ENCODE peak calls at places on chromosomes 13 and 19, in eight cellular contexts. B is neural progenitor cell; E is CD4-positive, alpha-beta memory T cell; X is breast epithelium; D is heart right ventricle; Q is mesenchymal stem cell; M is A673; R is aorta. F is an unnamed sample.

GRCh38 chr19:41235480-41235879 is 16.5 kb downstream of the AXL start:
- DNase-seq in D (no peak), M (no peak), B (no peak), Q (no peak), R (no peak), E (no peak), X (no peak), F (no peak)

GRCh38 chr19:10780368-10780767 is 55.6 kb downstream of the TMED1 start:
- DNase-seq in B (no peak), M (no peak), E (no peak), Q (peak), D (peak), R (no peak), X (no peak), F (no peak)

GRCh38 chr19:38665950-38666661 is 18.7 kb downstream of the ACTN4 start:
- DNase-seq in R (peak), M (peak), D (peak), B (peak), Q (peak), E (no peak), X (peak), F (peak)

GRCh38 chr13:48750588-48751383 is 97.1 kb downstream of the CYSLTR2 start:
- DNase-seq in M (no peak), E (no peak), Q (peak), B (no peak), X (no peak), D (peak), R (no peak), F (peak)

GRCh38 chr19:5891938-5892771 is 11.4 kb downstream of the NDUFA11 start:
- DNase-seq in D (no peak), M (no peak), B (peak), E (no peak), R (no peak), X (no peak), Q (peak), F (no peak)

GRCh38 chr13:83878691-83879410 is 3.4 kb downstream of the SLITRK1 start:
- DNase-seq in X (no peak), D (no peak), Q (no peak), M (no peak), R (peak), B (peak), E (no peak), F (no peak)

GRCh38 chr19:16262618-16263017 is 62.0 kb upstream of the KLF2 start:
- DNase-seq in B (no peak), D (peak), M (no peak), R (no peak), E (no peak), Q (no peak), X (no peak), F (peak)

GRCh38 chr13:36872621-36873020 is 47.4 kb downstream of the SMAD9 start:
- DNase-seq in E (no peak), B (peak), D (no peak), R (no peak), M (no peak), X (no peak), Q (peak), F (no peak)

GRCh38 chr19:18865973-18866799 is 29.8 kb downstream of the CERS1 start:
- DNase-seq in R (peak), E (peak), X (no peak), D (peak), M (peak), B (peak), Q (peak), F (peak)

GRCh38 chr13:21240586-21240985 is 64.1 kb downstream of the MRPL57 start:
- DNase-seq in E (no peak), X (no peak), M (peak), D (no peak), R (no peak), B (no peak), Q (peak), F (no peak)

GRCh38 chr13:83352391-83352790 is 529.9 kb downstream of the SLITRK1 start:
- DNase-seq in B (no peak), R (no peak), M (no peak), E (no peak), X (no peak), D (no peak), Q (no peak), F (no peak)

GRCh38 chr19:32812571-32812970 is 57.0 kb downstream of the SLC7A9 start:
- DNase-seq in B (no peak), Q (no peak), M (no peak), E (no peak), X (no peak), D (no peak), R (peak), F (no peak)

GRCh38 chr13:46041335-46041934 is 11.1 kb downstream of the ZC3H13 start:
- DNase-seq in X (no peak), B (no peak), Q (no peak), M (no peak), E (no peak), R (no peak), D (no peak), F (no peak)

GRCh38 chr19:41868120-41868988 is 8.3 kb downstream of the RPS19 start:
- DNase-seq in X (no peak), M (no peak), B (no peak), D (no peak), R (no peak), Q (no peak), E (no peak), F (no peak)

GRCh38 chr13:101018720-101019119 is 344.1 kb upstream of the TMTC4 start:
- DNase-seq in E (no peak), X (no peak), R (no peak), M (no peak), B (no peak), D (no peak), Q (peak), F (no peak)

GRCh38 chr19:5961969-5962945 is 15.7 kb downstream of the RANBP3 start:
- DNase-seq in D (no peak), E (peak), M (peak), B (no peak), Q (peak), R (no peak), X (peak), F (no peak)

GRCh38 chr19:48881741-48882657 is 9.8 kb downstream of the PPP1R15A start:
- DNase-seq in D (no peak), Q (peak), M (no peak), X (no peak), E (peak), B (peak), R (peak), F (peak)

GRCh38 chr13:30052127-30052526 is 201.7 kb upstream of the UBL3 start:
- DNase-seq in X (no peak), M (peak), D (no peak), R (no peak), E (no peak), B (peak), Q (no peak), F (no peak)

GRCh38 chr19:7191946-7192691 is 102.1 kb downstream of the INSR start:
- DNase-seq in M (no peak), Q (no peak), E (peak), R (no peak), X (no peak), B (no peak), D (no peak), F (no peak)

GRCh38 chr19:40803857-40804782 is 5.1 kb downstream of the EGLN2 start:
- DNase-seq in X (no peak), Q (no peak), R (peak), D (peak), M (no peak), E (peak), B (no peak), F (no peak)

GRCh38 chr13:36919833-36920611 is at the start of gene SMAD9:
- DNase-seq in D (peak), X (peak), E (no peak), Q (peak), R (peak), B (peak), M (peak), F (peak)

GRCh38 chr13:50544226-50544625 is 299.3 kb downstream of the DLEU7 start:
- DNase-seq in R (no peak), M (no peak), Q (no peak), D (no peak), B (no peak), X (no peak), E (no peak), F (no peak)

GRCh38 chr19:58497634-58498170 is 14.1 kb downstream of the SLC27A5 start:
- DNase-seq in D (no peak), E (no peak), B (no peak), R (no peak), Q (no peak), X (no peak), M (no peak), F (no peak)

GRCh38 chr19:1076951-1077350 is 10.0 kb downstream of the ARHGAP45 start:
- DNase-seq in X (no peak), R (peak), E (peak), D (peak), B (no peak), Q (no peak), M (no peak), F (no peak)

GRCh38 chr19:2202366-2202765 is 33.8 kb downstream of the PLEKHJ1 start:
- DNase-seq in B (no peak), X (no peak), M (no peak), E (no peak), D (no peak), Q (no peak), R (no peak), F (no peak)

GRCh38 chr19:3389876-3390361 is 23.5 kb downstream of the NFIC start:
- DNase-seq in R (no peak), E (no peak), Q (peak), B (peak), X (no peak), M (no peak), D (no peak), F (no peak)

GRCh38 chr13:85501616-85502015 is 297.6 kb downstream of the SLITRK6 start:
- DNase-seq in Q (no peak), R (no peak), B (no peak), E (no peak), D (no peak), M (no peak), X (no peak), F (no peak)

GRCh38 chr13:111152836-111153235 is 37.7 kb downstream of the ARHGEF7 start:
- DNase-seq in D (no peak), X (no peak), R (no peak), B (peak), M (no peak), Q (no peak), E (no peak), F (no peak)

GRCh38 chr13:113897161-113897560 is 33.3 kb upstream of the GAS6 start:
- DNase-seq in X (peak), E (no peak), B (no peak), R (no peak), M (no peak), D (no peak), Q (peak), F (no peak)

GRCh38 chr19:15962319-15962718 is 13.5 kb downstream of the OR10H4 start:
- DNase-seq in X (no peak), R (no peak), E (no peak), B (no peak), D (no peak), Q (no peak), M (no peak), F (no peak)

GRCh38 chr13:33367931-33368330 is 82.4 kb upstream of the STARD13 start:
- DNase-seq in B (no peak), M (no peak), D (no peak), Q (no peak), E (no peak), R (no peak), X (no peak), F (no peak)

GRCh38 chr19:5023128-5023571 is 54.2 kb downstream of the KDM4B start:
- DNase-seq in M (no peak), Q (no peak), X (peak), D (no peak), E (no peak), B (no peak), R (no peak), F (no peak)

GRCh38 chr19:58182577-58182988 is 278 bp upstream of the ZNF274 start:
- DNase-seq in B (no peak), M (peak), Q (no peak), R (no peak), E (no peak), D (no peak), X (no peak), F (no peak)

GRCh38 chr13:46486270-46486669 is 66.7 kb upstream of the LRCH1 start:
- DNase-seq in R (no peak), B (no peak), Q (no peak), X (no peak), D (no peak), M (no peak), E (no peak), F (no peak)

GRCh38 chr19:47521473-47522180 is 6.8 kb upstream of the NAPA start:
- DNase-seq in B (no peak), D (no peak), Q (no peak), E (no peak), R (no peak), X (no peak), M (no peak), F (no peak)

GRCh38 chr19:47520343-47520806 is 5.5 kb upstream of the NAPA start:
- DNase-seq in X (no peak), R (no peak), B (no peak), E (no peak), Q (no peak), M (no peak), D (no peak), F (no peak)

GRCh38 chr19:47518854-47519253 is 4.0 kb upstream of the NAPA start:
- DNase-seq in E (no peak), M (no peak), R (no peak), B (no peak), Q (no peak), X (no peak), D (no peak), F (no peak)

GRCh38 chr19:47523473-47523872 is 8.6 kb upstream of the NAPA start:
- DNase-seq in B (no peak), D (peak), Q (peak), R (no peak), X (no peak), E (no peak), M (no peak), F (no peak)

GRCh38 chr19:47520839-47521238 is 6.0 kb upstream of the NAPA start:
- DNase-seq in M (no peak), R (no peak), X (no peak), E (no peak), D (no peak), Q (no peak), B (no peak), F (no peak)
- H3K27ac ChIP-seq in M (no peak), R (no peak), X (no peak), E (no peak), D (no peak), Q (no peak), B (no peak), F (no peak)

DNA sequence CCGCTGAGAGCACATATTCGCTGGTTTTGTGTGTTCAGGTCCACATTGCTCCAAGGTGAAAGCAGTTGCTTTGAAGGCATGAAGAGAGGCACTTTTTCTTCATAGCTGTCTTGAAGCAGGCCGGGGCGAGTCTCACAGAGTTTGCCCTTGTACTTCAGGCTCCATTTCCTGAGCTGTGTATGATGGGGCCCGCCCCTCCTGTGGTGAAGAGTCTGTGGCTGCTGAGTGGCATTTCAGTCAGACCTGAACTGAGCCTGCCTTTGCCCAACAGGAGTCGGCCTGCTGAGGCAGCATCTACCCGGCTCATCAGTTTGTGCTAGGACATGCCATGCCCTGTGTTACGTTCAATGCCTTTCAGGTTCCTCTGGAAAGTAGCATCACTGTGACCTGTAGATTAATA is 44.4 kb upstream of the C1QTNF9 start:
- DNase-seq in E (peak), X (no peak), D (no peak), Q (no peak), B (no peak), M (no peak), R (no peak), F (no peak)
- H3K27ac ChIP-seq in E (peak), X (no peak), D (no peak), Q (no peak), B (no peak), M (no peak), R (no peak), F (no peak)

GRCh38 chr19:44846455-44847143 is 502 bp downstream of the NECTIN2 start:
- DNase-seq in X (no peak), E (no peak), D (peak), R (peak), B (peak), M (no peak), Q (peak), F (peak)
- H3K27ac ChIP-seq in X (peak), E (peak), D (peak), R (peak), B (peak), M (peak), Q (peak), F (peak)

GRCh38 chr19:45283443-45284033 is 32.5 kb downstream of the MARK4 start:
- DNase-seq in X (no peak), D (no peak), Q (no peak), M (no peak), E (no peak), R (no peak), B (no peak), F (no peak)
- H3K27ac ChIP-seq in X (no peak), D (no peak), Q (no peak), M (no peak), E (no peak), R (no peak), B (no peak), F (no peak)

GRCh38 chr13:98141938-98142426 is 912 bp upstream of the FARP1 start:
- DNase-seq in R (no peak), X (no peak), B (peak), D (peak), E (no peak), M (no peak), Q (peak), F (peak)

GRCh38 chr13:98143601-98144500 is 957 bp downstream of the FARP1 start:
- DNase-seq in M (peak), X (no peak), B (peak), D (peak), Q (peak), R (peak), E (no peak), F (peak)

GRCh38 chr13:98141509-98141908 is 1.4 kb upstream of the FARP1 start:
- DNase-seq in B (peak), E (no peak), Q (no peak), M (no peak), D (no peak), R (no peak), X (no peak), F (no peak)

GRCh38 chr13:98143157-98143553 is 261 bp downstream of the FARP1 start:
- DNase-seq in M (peak), E (no peak), D (peak), Q (no peak), R (peak), B (no peak), X (no peak), F (no peak)

DNA sequence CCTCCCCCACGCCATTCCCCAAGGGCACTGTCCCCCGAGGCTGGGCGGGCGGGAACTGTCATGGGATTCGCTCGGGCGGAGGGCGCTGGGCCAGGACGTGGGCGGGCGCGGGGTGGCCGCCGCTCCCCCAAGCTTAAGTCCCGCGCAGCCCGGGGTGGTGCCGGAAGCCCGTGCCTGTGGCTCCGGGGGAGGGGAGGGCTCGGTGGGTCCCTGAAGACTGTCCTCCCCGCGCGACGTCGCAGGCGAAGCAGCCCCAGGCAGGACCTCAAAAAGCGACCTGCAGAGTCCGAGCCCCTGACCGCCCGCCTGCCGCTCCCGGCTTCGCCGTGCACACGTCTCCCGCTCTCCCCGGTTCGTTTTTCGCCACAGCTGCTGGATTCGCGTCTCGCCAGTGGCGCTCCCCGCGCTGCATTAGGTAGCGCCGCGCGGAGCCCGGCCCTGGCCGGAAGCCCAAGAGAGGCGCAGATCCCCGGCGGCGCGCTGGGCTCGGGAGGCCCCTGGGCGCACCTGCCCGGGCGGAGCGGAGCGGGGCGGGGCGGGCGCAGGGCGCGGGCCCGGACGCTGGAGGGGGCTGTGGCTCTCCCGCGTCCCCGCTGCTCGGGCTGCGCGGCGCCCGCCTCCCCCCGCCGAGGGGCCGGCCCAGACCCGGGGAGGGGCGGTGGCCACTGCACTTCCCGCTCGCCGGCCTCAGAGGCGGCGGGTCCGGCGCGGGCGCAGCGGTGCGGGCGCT is at the start of gene FARP1:
- DNase-seq in M (peak), B (peak), E (no peak), Q (peak), R (peak), X (peak), D (peak), F (peak)
- H3K27ac ChIP-seq in M (peak), B (peak), E (no peak), Q (no peak), R (no peak), X (peak), D (peak), F (no peak)

DNA sequence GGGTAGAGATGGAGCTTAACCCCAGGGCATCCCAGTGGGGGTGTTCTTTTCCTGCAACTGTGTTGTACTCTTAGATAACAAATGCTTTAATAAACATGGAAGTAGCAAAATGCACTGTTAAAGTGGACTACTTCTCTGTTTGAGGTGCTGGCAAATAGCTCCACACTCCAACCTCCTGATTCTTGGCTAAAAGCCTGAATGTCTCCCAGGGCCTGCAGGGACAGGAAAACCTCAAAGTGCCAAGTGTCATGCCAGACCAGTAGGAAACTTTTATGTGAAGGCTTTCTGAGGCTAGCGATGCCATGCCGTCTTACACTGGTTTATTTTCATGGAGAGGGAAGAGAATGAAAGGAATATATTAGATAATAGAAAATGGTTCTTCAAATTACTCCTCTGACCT is 6.8 kb downstream of the FREM2 start:
- DNase-seq in R (no peak), D (no peak), E (no peak), B (no peak), X (no peak), Q (no peak), M (peak), F (no peak)
- H3K27ac ChIP-seq in R (no peak), D (no peak), E (no peak), B (no peak), X (no peak), Q (no peak), M (no peak), F (no peak)

F was measured in ovary.